ENCODE peak calls at places on chromosomes 13 and 19, in four cellular contexts. H, E, B and Y are unnamed samples.

GRCh38 chr19:19406878-19407639 is 1.6 kb downstream of the GATAD2A start:
- DNase-seq in E (peak), H (no peak), B (no peak), Y (no peak)

GRCh38 chr13:71814806-71815205 is 52.2 kb downstream of the DACH1 start:
- DNase-seq in B (no peak), H (no peak), E (no peak), Y (no peak)

GRCh38 chr19:16249826-16250434 is 52.2 kb downstream of the AP1M1 start:
- DNase-seq in B (no peak), H (no peak), E (no peak), Y (no peak)

GRCh38 chr19:52270266-52270885 is 989 bp downstream of the ZNF766 start:
- DNase-seq in H (peak), B (no peak), E (no peak), Y (no peak)

GRCh38 chr13:40146063-40146462 is 490.6 kb downstream of the COG6 start:
- DNase-seq in E (no peak), B (no peak), H (no peak), Y (no peak)

GRCh38 chr19:44807162-44807561 is 1.7 kb upstream of the BCAM start:
- DNase-seq in E (no peak), B (no peak), H (no peak), Y (no peak)

GRCh38 chr19:12450817-12451216 is 10.0 kb upstream of the ZNF443 start:
- DNase-seq in E (no peak), H (no peak), B (no peak), Y (no peak)

GRCh38 chr19:43812259-43812658 is 10.0 kb upstream of the LYPD5 start:
- DNase-seq in B (no peak), H (no peak), E (no peak), Y (no peak)

GRCh38 chr13:27969866-27970229 is 733 bp upstream of the CDX2 start:
- DNase-seq in B (no peak), H (no peak), E (no peak), Y (no peak)

GRCh38 chr19:6292006-6292405 is 12.2 kb upstream of the MLLT1 start:
- DNase-seq in B (no peak), H (no peak), E (no peak), Y (no peak)

GRCh38 chr19:38657633-38658222 is 10.3 kb downstream of the ACTN4 start:
- DNase-seq in B (no peak), E (no peak), H (no peak), Y (no peak)

GRCh38 chr19:17671906-17672305 is 16.2 kb downstream of the UNC13A start:
- DNase-seq in H (no peak), E (no peak), B (no peak), Y (no peak)

GRCh38 chr13:20130652-20131051 is 30.2 kb downstream of the GJA3 start:
- DNase-seq in E (no peak), B (no peak), H (no peak), Y (no peak)

GRCh38 chr13:76822691-76823267 is 63.4 kb downstream of the KCTD12 start:
- DNase-seq in H (peak), B (no peak), E (no peak), Y (no peak)

GRCh38 chr19:50003254-50003788 is 21.9 kb downstream of the VRK3 start:
- DNase-seq in B (no peak), E (no peak), H (no peak), Y (no peak)

GRCh38 chr13:43245374-43245964 is 222.1 kb downstream of the DNAJC15 start:
- DNase-seq in B (no peak), E (no peak), H (no peak), Y (no peak)

GRCh38 chr19:39924389-39924788 is 10.0 kb downstream of the FCGBP start:
- DNase-seq in H (no peak), B (no peak), E (no peak), Y (no peak)

GRCh38 chr19:2044709-2045500 is 6.1 kb downstream of the MKNK2 start:
- DNase-seq in E (no peak), B (no peak), H (no peak), Y (no peak)

GRCh38 chr13:62910541-62910940 is 1494.9 kb upstream of the PCDH20 start:
- DNase-seq in E (no peak), H (no peak), B (no peak), Y (no peak)

DNA sequence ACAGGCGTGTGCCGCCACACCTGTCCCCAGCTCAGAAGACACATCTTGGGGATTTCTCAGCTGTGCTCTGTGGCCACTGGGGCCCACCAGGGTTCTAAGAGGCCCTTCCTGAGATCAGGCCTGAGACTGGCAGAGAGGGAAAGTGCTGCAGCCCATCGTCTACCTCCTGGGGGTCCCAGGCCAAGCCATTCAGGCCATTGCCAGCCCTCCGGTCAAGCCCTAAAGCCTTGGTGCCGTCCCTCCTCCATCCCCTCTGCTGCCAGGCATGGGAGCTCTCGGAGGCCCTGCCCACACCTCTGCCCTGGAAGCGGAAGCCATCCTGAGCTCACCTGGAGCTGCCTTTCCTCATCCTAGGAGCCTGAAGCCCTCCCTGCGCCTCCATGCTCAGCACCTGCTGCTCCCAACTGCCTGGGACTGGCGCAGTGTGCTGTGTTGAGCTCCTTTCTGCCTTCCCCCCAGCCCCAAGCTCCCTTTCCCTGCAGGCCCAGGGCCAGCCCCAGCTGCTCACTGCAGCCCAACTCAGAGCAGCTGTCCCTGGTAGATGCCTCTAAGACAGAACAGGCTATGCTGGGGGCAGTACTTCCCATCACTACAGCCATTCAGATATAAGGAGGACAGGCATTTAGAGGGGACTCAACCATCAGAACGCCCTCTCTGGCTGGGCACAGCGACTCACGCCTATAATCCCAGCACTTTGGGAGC is 2.9 kb downstream of the SLC7A9 start:
- DNase-seq in B (no peak), E (no peak), H (no peak), Y (no peak)
- TF ChIP-seq CTCF in B (no peak), E (no peak), H (no peak), Y (no peak)

GRCh38 chr13:102240110-102240509 is 161.7 kb downstream of the FGF14 start:
- DNase-seq in E (no peak), B (no peak), H (no peak), Y (no peak)
- TF ChIP-seq CTCF in E (no peak), B (no peak), H (no peak), Y (no peak)

DNA sequence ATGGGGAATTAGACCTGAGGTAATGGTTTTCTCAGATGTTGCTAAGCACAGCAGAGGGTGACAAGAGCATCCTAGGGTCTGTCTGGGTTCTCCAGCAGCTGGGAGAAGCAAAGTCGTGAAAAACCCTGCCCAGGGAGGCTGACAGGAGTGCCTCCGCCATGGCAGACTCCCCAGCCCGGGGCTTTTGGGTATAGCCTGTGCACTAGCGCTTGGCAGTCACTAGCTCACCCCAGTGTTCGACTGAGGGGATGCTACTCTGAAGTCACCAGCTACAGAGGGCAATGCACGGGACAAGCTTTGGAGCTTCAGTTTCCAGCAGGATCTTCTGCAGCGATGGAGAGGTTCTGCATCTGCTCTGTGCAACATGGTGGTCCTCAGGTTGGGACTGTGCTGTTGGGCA is 87.5 kb downstream of the ING1 start:
- DNase-seq in H (no peak), E (no peak), B (no peak), Y (no peak)
- TF ChIP-seq CTCF in H (no peak), E (no peak), B (no peak), Y (no peak)

DNA sequence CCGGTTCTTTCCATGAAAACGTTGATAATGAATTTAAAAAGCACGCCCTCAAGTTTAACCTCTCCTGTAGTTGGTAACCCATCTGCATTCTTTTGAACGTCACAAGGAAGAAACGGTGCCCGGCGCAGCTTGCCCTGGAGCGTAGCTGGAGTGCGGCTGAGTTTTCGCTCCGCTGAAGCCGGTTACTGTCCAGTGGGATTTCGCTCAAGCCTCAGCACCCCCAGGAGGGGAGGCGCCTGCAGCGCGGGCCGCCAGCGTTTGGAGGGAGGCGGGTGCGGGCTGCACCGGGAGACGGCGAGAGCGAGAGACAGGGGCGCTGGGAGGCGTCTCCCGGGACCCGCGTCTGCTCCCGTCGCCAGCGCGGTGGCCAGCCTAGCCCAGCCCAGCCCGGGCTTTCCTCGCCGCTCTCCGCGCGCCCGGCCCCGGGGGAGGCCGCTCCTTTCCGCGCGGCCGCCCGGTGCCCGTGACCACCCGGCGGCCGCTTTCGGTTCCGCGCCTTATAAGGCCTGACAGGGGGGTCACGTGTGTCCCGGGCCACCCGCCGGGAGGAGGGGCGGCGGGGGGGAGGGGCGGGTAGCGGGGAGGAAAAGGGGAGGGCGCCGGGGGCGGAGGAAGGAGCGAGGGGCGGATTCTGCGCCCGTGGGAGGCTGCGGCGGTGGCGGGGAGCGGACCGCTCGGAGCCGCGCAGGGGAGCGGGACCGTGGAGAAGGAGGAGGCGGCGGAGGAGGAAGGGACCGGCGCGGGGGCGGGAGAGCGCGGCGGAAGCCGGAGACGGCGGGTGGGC is 8.3 kb upstream of the DGKH start:
- DNase-seq in B (peak), E (peak), H (peak), Y (peak)
- TF ChIP-seq CTCF in B (peak), E (no peak), H (no peak), Y (no peak)

GRCh38 chr13:92487238-92487637 is 739.4 kb upstream of the GPC6 start:
- DNase-seq in B (no peak), H (no peak), E (no peak), Y (no peak)
- TF ChIP-seq CTCF in B (no peak), H (no peak), E (no peak), Y (no peak)

DNA sequence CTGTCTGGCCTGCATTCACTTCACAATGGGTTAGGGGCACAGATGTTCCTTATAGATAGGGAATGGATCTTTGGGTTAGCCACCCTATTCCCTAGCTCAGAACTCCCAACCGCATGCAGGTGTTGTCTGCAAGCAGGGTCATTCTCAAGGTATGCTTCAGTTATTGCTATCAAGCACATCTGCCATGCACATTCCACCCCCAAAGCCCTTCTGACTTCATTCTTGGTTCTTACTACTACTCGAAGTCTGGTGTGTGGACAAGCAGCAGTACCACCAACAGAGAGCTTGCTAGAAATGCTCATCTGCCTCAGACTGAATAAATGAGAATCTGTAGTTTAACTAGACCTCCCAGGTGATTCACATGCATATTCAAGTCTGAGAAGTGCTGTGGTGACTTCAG is 31.3 kb downstream of the SERPINE3 start:
- DNase-seq in H (no peak), B (no peak), E (no peak), Y (no peak)
- TF ChIP-seq CTCF in H (no peak), B (no peak), E (no peak), Y (no peak)

GRCh38 chr19:15028490-15028889 is 20.8 kb upstream of the CASP14 start:
- DNase-seq in B (no peak), H (no peak), E (no peak), Y (no peak)

GRCh38 chr19:15021286-15022007 is 27.8 kb upstream of the CASP14 start:
- DNase-seq in H (no peak), E (no peak), B (no peak), Y (no peak)

GRCh38 chr19:15022752-15023151 is 26.5 kb upstream of the CASP14 start:
- DNase-seq in E (no peak), H (no peak), B (no peak), Y (no peak)

GRCh38 chr19:15025237-15025636 is 24.0 kb upstream of the CASP14 start:
- DNase-seq in E (no peak), H (no peak), B (no peak), Y (no peak)
- TF ChIP-seq CTCF in E (no peak), H (peak), B (no peak), Y (no peak)

GRCh38 chr13:45823583-45823982 is 28.0 kb downstream of the SIAH3 start:
- DNase-seq in E (no peak), H (no peak), B (no peak), Y (no peak)

GRCh38 chr13:45812599-45813372 is 38.8 kb downstream of the SIAH3 start:
- DNase-seq in B (no peak), E (no peak), H (no peak), Y (no peak)

GRCh38 chr13:45820106-45820838 is 31.3 kb downstream of the SIAH3 start:
- DNase-seq in B (no peak), H (no peak), E (no peak), Y (no peak)

GRCh38 chr13:45821861-45822260 is 29.7 kb downstream of the SIAH3 start:
- DNase-seq in B (no peak), H (no peak), E (no peak), Y (no peak)

GRCh38 chr13:45817833-45818232 is 33.7 kb downstream of the SIAH3 start:
- DNase-seq in E (no peak), B (no peak), H (no peak), Y (no peak)
- TF ChIP-seq CTCF in E (no peak), B (no peak), H (no peak), Y (no peak)

GRCh38 chr19:5137571-5138124 is 168.7 kb downstream of the KDM4B start:
- DNase-seq in E (no peak), H (no peak), B (no peak), Y (no peak)
- TF ChIP-seq CTCF in E (peak), H (peak), B (no peak), Y (peak)

GRCh38 chr19:10551698-10552301 is 8.1 kb downstream of the ATG4D start:
- DNase-seq in E (no peak), H (no peak), B (no peak), Y (no peak)
- TF ChIP-seq CTCF in E (no peak), H (no peak), B (no peak), Y (no peak)